ENCODE peak calls at places on chromosome 3, in seven cellular contexts. I is HuH-7; W is lung; J is NCI-H2029 treated with DMSO at 0.1 percent for 48 hours; B is activated CD4-positive, alpha-beta T cell treated with anti-CD3 and anti-CD28 coated beads, Interleukin-2, amount 50 U/mL, for 24 hours; S is GDM1; Q is activated CD8-positive, alpha-beta T cell treated with anti-CD3 and anti-CD28 coated beads, Interleukin-2, amount 10 ng/mL, durations not matched to agents 7 days and 5 days. L is an unnamed sample.

GRCh38 chr3:158483701-158484100 is 87.3 kb upstream of the MLF1 start:
- DNase-seq in I (no peak), W (no peak), J (no peak), B (no peak), S (no peak), Q (no peak), L (no peak)

GRCh38 chr3:98962951-98963350 is 61.5 kb upstream of the DCBLD2 start:
- DNase-seq in I (no peak), W (no peak), J (no peak), B (no peak), S (no peak), Q (no peak), L (no peak)

GRCh38 chr3:120678331-120678845 is 3.7 kb downstream of the HGD start:
- DNase-seq in I (peak; percentile 58), W (peak; percentile 72), J (no peak), B (no peak), S (peak; percentile 63), Q (no peak), L (no peak)

GRCh38 chr3:196280689-196281463 is 6.7 kb downstream of the PCYT1A start:
- DNase-seq in I (no peak), W (no peak), J (no peak), B (no peak), S (no peak), Q (peak; percentile 70), L (no peak)

GRCh38 chr3:40173291-40173710 is 136.2 kb upstream of the EIF1B start:
- DNase-seq in I (no peak), W (peak; percentile 17), J (no peak), B (no peak), S (no peak), Q (no peak), L (no peak)

GRCh38 chr3:171354706-171355582 is 105.3 kb downstream of the TNIK start:
- DNase-seq in I (no peak), W (peak; percentile 32), J (no peak), B (no peak), S (no peak), Q (no peak), L (no peak)

GRCh38 chr3:187798126-187798525 is 52.9 kb upstream of the BCL6 start:
- DNase-seq in I (no peak), W (no peak), J (no peak), B (no peak), S (no peak), Q (no peak), L (no peak)

GRCh38 chr3:160038862-160039562 is 50.4 kb downstream of the IL12A start:
- DNase-seq in I (no peak), W (peak; percentile 43), J (no peak), B (no peak), S (no peak), Q (no peak), L (no peak)

L was measured in DMS153.